ENCODE peak calls at places on chromosome 11, in nine cellular contexts. C is H1, F is stomach, S is K562, B is endothelial cell of umbilical vein, R is GM23338, T is HCT116, L is prostate gland, M is HL-60. Z is an unnamed sample.

GRCh38 chr11:363948-364761 is 5.1 kb upstream of the B4GALNT4 start:
- DNase-seq in C (peak), F (peak), S (no peak), B (peak), R (peak), T (peak), L (peak), M (no peak), Z (no peak)

GRCh38 chr11:60848714-60849151 is 6.8 kb downstream of the CCDC86 start:
- DNase-seq in C (no peak), F (no peak), S (peak), B (no peak), R (no peak), T (no peak), L (no peak), M (no peak), Z (no peak)

GRCh38 chr11:17573526-17573925 is 26.5 kb downstream of the OTOG start:
- DNase-seq in C (no peak), F (no peak), S (no peak), B (no peak), R (no peak), T (no peak), L (no peak), M (no peak), Z (no peak)

GRCh38 chr11:79078999-79079398 is 361.8 kb downstream of the TENM4 start:
- DNase-seq in C (no peak), F (no peak), S (no peak), B (no peak), R (no peak), T (no peak), L (no peak), M (no peak), Z (no peak)

GRCh38 chr11:64677441-64678023 is 45.5 kb downstream of the NRXN2 start:
- DNase-seq in C (no peak), F (no peak), S (no peak), B (no peak), R (no peak), T (no peak), L (no peak), M (no peak), Z (no peak)

GRCh38 chr11:24198458-24198857 is 298.4 kb upstream of the LUZP2 start:
- DNase-seq in C (no peak), F (no peak), S (peak), B (peak), R (no peak), T (no peak), L (no peak), M (no peak), Z (no peak)

GRCh38 chr11:90134420-90135003 is at the start of gene NAALAD2:
- DNase-seq in C (peak), F (no peak), S (peak), B (peak), R (peak), T (no peak), L (peak), M (no peak), Z (no peak)

GRCh38 chr11:105960252-105961245 is 61.5 kb downstream of the MSANTD4 start:
- DNase-seq in C (no peak), F (no peak), S (peak), B (no peak), R (peak), T (no peak), L (no peak), M (no peak), Z (no peak)

GRCh38 chr11:63719987-63720386 is 38.7 kb downstream of the RTN3 start:
- DNase-seq in C (no peak), F (no peak), S (peak), B (no peak), R (no peak), T (no peak), L (no peak), M (no peak), Z (no peak)

DNA sequence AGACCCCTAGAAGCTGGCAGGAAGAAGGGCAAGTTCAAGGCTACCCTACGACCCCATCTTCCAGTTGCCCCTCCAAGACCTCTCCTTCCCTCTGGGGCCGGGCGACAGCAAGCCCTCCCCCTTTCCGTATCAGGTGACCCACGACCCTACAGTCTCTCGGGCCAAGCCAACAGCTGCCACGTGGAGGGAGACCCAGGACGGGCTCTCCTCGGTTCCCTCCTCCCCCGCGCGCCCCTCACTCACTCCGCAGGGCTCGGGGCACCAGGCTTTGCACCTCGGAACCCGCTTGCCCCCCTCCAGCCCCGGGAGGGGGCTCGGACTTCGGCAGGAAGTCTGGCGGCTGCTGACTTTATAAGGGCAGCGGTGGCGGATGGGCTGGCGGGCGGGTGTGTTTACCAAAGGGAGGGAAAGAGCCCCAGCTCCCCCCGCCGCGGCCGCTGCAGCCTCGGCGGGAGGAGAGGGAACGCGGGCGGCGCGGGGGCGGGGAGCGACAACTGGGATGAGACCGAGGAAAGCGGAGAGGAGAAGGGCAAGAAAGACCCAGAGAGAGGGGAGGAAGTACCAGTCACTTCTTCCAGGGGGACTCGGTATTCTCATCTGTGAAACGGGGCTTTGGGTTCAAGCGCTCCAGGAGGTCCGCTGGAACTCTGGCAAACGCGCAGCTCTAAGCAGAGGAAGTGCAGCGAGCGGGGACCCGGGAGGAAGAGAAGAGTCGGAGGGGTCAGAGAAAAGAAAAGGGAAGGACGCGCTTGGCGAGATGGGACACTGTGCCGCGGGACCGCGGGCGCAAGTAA is 767 bp downstream of the SLC43A1 start:
- DNase-seq in C (no peak), F (peak), S (peak), B (peak), R (peak), T (no peak), L (peak), M (peak), Z (no peak)
- TF ChIP-seq POLR2AphosphoS5 in C (peak), F (no peak), S (no peak), B (no peak), R (peak), T (no peak), L (no peak), M (peak), Z (no peak)

DNA sequence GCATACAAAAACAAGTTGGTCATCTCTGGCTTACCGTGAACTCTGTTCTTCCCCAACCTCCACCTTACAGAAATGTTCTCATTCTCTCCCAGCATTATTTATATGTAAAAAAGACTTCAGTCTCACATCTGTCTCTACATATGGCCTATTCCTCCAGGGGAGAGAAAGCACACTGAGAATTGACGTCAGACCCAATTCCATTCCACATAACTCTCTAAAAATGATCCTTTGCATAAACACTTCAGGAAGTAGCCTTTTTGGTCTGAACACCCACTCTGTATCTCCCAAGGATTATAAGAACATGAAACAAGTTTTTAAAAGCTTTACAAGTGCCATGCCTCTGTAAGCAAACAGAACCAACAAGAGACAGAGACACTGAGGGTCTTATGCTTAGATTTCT is 48.4 kb upstream of the PPP2R1B start:
- DNase-seq in C (no peak), F (no peak), S (no peak), B (no peak), R (no peak), T (no peak), L (no peak), M (no peak), Z (no peak)
- H3K4me3 ChIP-seq in C (no peak), F (no peak), S (no peak), B (no peak), R (no peak), T (no peak), L (no peak), M (no peak), Z (no peak)

GRCh38 chr11:69448471-69449284 is 32.8 kb upstream of the LINC01488 start:
- DNase-seq in C (no peak), F (no peak), S (peak), B (no peak), R (no peak), T (no peak), L (no peak), M (peak), Z (no peak)

GRCh38 chr11:69450064-69450856 is 31.2 kb upstream of the LINC01488 start:
- DNase-seq in C (no peak), F (no peak), S (no peak), B (peak), R (no peak), T (no peak), L (no peak), M (no peak), Z (no peak)

GRCh38 chr11:69450857-69451220 is 30.6 kb upstream of the LINC01488 start:
- DNase-seq in C (no peak), F (no peak), S (no peak), B (no peak), R (no peak), T (no peak), L (no peak), M (no peak), Z (no peak)

GRCh38 chr11:69447786-69448185 is 33.7 kb upstream of the LINC01488 start:
- DNase-seq in C (no peak), F (peak), S (no peak), B (peak), R (no peak), T (no peak), L (peak), M (no peak), Z (no peak)

GRCh38 chr11:69449320-69450063 is 32.0 kb upstream of the LINC01488 start:
- DNase-seq in C (no peak), F (peak), S (peak), B (peak), R (no peak), T (no peak), L (no peak), M (no peak), Z (no peak)
- TF ChIP-seq POLR2AphosphoS5 in C (no peak), F (no peak), S (peak), B (peak), R (no peak), T (no peak), L (no peak), M (no peak), Z (no peak)

DNA sequence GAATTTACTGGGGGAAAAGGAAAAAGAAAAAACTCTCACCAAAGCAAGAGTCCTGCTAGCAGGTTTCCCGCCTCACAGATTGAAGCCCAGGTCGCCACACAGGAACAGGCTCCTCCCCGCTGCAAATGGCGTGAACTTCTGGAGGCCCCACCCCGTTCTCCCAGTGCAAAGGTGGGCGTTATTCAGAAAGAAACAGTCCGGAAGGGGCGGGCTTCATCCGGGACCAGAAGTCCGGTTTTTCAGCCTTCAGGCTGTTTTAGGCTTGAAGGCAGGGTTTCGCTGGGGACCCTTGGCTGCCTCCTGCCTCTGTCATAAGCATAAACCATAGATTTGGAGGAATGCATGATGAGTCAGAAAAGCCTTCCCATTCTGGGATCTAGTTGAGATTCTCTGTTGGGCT is 148.3 kb upstream of the POU2AF2 start:
- DNase-seq in C (no peak), F (peak), S (peak), B (no peak), R (peak), T (peak), L (no peak), M (no peak), Z (no peak)
- H3K4me3 ChIP-seq in C (no peak), F (peak), S (no peak), B (no peak), R (no peak), T (no peak), L (peak), M (no peak), Z (no peak)